ENCODE peak calls at places on chromosomes 2 and 18, in eight cellular contexts. E, W, R, I, K, V, Y and P are unnamed samples.

GRCh38 chr2:8242734-8243133 is 439.1 kb upstream of the ID2 start:
- DNase-seq in E (peak; percentile 18), W (no peak), R (no peak), I (no peak), K (no peak), V (no peak), Y (no peak), P (no peak)

GRCh38 chr2:238521002-238521401 is 94.3 kb downstream of the ASB1 start:
- DNase-seq in E (no peak), W (no peak), R (no peak), I (no peak), K (no peak), V (no peak), Y (no peak), P (no peak)

GRCh38 chr2:10414591-10414990 is 33.5 kb downstream of the ODC1 start:
- DNase-seq in E (no peak), W (peak; percentile 55), R (no peak), I (no peak), K (no peak), V (no peak), Y (no peak), P (no peak)

GRCh38 chr2:227748079-227748478 is 2.4 kb downstream of the SCYGR8 start:
- DNase-seq in E (no peak), W (no peak), R (no peak), I (no peak), K (no peak), V (peak; percentile 10), Y (no peak), P (no peak)

GRCh38 chr2:19714926-19715325 is 186.9 kb downstream of the TTC32 start:
- DNase-seq in E (peak; percentile 36), W (no peak), R (no peak), I (no peak), K (no peak), V (no peak), Y (no peak), P (no peak)

GRCh38 chr2:119550346-119550745 is 6.1 kb downstream of the CFAP221 start:
- DNase-seq in E (no peak), W (no peak), R (no peak), I (no peak), K (no peak), V (no peak), Y (no peak), P (no peak)

GRCh38 chr2:2662037-2662846 is 331.2 kb upstream of the MYT1L start:
- DNase-seq in E (no peak), W (peak; percentile 59), R (no peak), I (no peak), K (no peak), V (no peak), Y (no peak), P (no peak)

GRCh38 chr2:77642339-77642738 is 120.2 kb upstream of the LRRTM4 start:
- DNase-seq in E (no peak), W (no peak), R (no peak), I (no peak), K (no peak), V (no peak), Y (no peak), P (no peak)

GRCh38 chr2:36489296-36489695 is 108.7 kb downstream of the FEZ2 start:
- DNase-seq in E (peak; percentile 79), W (no peak), R (peak; percentile 16), I (no peak), K (no peak), V (no peak), Y (no peak), P (no peak)

GRCh38 chr2:172969171-172969570 is 106.5 kb upstream of the MAP3K20 start:
- DNase-seq in E (no peak), W (no peak), R (no peak), I (no peak), K (no peak), V (no peak), Y (no peak), P (no peak)

GRCh38 chr18:74114206-74114605 is 33.4 kb downstream of the FBXO15 start:
- DNase-seq in E (no peak), W (no peak), R (no peak), I (no peak), K (no peak), V (no peak), Y (no peak), P (no peak)

GRCh38 chr2:68907232-68907922 is 36.2 kb upstream of the BMP10 start:
- DNase-seq in E (no peak), W (no peak), R (no peak), I (no peak), K (no peak), V (no peak), Y (no peak), P (no peak)

GRCh38 chr2:126910637-126911036 is 11.9 kb downstream of the TEX51 start:
- DNase-seq in E (no peak), W (no peak), R (no peak), I (no peak), K (no peak), V (no peak), Y (no peak), P (no peak)

GRCh38 chr2:212901604-212902275 is 249.7 kb downstream of the IKZF2 start:
- DNase-seq in E (no peak), W (no peak), R (no peak), I (no peak), K (no peak), V (no peak), Y (no peak), P (no peak)

GRCh38 chr18:62643181-62643580 is 72.2 kb upstream of the PHLPP1 start:
- DNase-seq in E (no peak), W (no peak), R (no peak), I (no peak), K (no peak), V (no peak), Y (no peak), P (no peak)

GRCh38 chr2:36618381-36618780 is 20.4 kb upstream of the FEZ2 start:
- DNase-seq in E (peak; percentile 70), W (no peak), R (peak; percentile 38), I (no peak), K (no peak), V (peak; percentile 71), Y (no peak), P (no peak)

DNA sequence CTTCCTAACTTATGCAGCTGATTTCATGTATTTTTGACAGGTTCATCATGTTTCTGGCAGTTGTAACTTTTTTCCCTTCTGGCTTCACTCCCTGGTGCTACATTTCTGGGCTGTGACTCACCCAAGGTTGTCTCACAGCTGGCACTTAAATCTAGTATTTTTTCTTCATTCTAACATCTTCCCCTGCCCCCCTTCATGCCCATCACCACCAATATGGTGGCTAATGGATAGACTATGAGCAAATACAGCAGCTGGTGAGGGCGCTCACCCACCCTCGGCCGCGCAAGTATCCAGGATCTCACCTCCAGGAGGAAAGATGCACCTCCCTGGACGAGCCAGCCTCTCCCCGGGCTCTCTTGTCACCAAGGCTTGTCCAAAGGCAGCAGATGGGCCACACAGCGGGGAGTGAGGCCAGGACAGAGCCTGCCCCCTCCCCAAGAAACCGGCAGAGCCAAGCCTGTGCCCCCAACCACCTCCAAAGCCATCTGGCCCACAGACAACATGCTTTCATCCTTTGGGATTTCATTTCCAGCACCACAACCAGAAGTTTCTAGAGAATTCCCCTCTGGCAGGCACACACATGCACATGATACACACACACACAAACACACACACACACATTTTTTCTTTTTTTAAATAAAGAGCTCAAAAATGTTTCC is 39.1 kb downstream of the ATOH8 start:
- DNase-seq in E (peak; percentile 58), W (peak; percentile 36), R (peak; percentile 23), I (no peak), K (no peak), V (peak; percentile 48), Y (no peak), P (no peak)
- H3K4me1 ChIP-seq in E (peaks cover 23% of the 10 kb centered on the region), W (peaks cover 56% of the 10 kb centered on the region), R (peaks cover 4% of the 10 kb centered on the region), I (no peaks in the 10 kb centered on the region), K (peaks cover 29% of the 10 kb centered on the region), V (peaks cover 44% of the 10 kb centered on the region), Y (peaks cover 54% of the 10 kb centered on the region), P (no peaks in the 10 kb centered on the region)

DNA sequence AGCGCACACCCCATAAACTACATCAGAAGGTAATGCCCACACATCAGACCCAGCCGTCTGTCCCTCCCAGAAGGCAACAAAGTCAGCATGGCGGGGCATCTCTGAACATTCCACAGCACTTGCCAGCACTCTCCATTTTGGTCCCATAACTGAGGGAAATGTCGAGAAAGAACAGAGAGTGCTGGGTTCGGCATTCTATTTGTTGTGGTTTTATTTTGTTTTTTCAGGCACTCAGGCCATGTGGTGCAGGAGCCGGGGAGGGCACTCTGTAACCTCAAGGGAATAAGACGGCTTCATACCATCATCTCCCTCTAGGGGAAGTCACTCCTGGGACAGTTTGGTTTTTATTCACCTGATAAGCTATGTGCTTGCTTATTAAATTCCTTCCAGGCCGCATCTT is 156.0 kb downstream of the SEPTIN10 start:
- DNase-seq in E (no peak), W (no peak), R (no peak), I (no peak), K (no peak), V (no peak), Y (no peak), P (no peak)
- H3K27ac ChIP-seq in E (no peak overlapping the region), W (no peak overlapping the region), R (no peak overlapping the region), I (no peak overlapping the region), K (no peak overlapping the region), V (no peak overlapping the region), Y (no peak overlapping the region), P (no peak overlapping the region)

DNA sequence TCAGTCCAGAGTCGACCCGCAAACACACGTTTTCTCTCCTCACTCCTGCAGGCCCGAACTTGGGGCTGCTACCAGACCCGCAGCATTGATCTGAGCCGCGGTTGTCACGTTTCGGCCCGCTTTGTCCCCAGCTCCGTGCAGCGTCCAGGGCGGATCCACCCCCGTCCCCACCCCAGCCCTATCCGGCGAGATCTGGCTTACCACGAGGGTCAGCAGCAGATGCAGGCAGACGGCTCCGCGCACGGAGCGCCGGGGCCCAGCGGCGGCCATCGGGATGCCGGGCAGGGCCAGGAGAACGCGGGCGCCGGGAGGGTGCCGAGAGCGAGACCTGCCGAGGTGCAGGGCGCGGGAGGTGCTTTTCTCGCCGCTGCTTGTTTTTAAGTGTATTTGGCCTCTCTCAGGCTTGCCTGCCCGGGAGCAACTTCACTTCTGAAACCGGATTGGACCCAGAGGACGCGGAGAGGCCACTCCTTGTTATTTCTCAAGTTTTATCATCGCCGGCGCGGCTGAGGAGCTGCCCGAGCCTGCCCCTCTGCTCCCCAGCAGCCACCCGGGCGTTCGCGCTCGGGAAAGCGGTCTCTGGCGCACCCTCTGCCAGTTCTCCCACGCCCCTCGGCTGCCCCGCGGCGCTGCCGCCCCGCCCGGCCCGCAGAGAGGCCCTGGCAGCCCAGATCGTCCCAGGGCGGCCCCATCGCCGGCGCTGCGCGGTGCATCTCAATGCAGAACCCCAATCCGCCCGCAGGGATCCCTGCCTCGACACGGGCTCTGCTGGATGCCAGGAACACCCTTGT is at the start of gene DSC3:
- DNase-seq in E (peak; percentile 19), W (no peak), R (no peak), I (no peak), K (peak; percentile 14), V (peak; percentile 51), Y (peak; percentile 19), P (no peak)
- H3K4me3 ChIP-seq in E (peak within 1 kb of the TSS; percentile 58), W (peak within 1 kb of the TSS; percentile 41), R (no peak within 1 kb of the TSS), I (no peak within 1 kb of the TSS), K (no peak within 1 kb of the TSS), V (peak within 1 kb of the TSS; percentile 45), Y (peak within 1 kb of the TSS; percentile 4), P (no peak within 1 kb of the TSS)

GRCh38 chr2:9250498-9251153 is 44.0 kb downstream of the ASAP2 start:
- DNase-seq in E (no peak), W (no peak), R (peak; percentile 33), I (no peak), K (no peak), V (no peak), Y (no peak), P (no peak)
- H3K4me1 ChIP-seq in E (peaks cover 54% of the 10 kb centered on the region), W (peaks cover 34% of the 10 kb centered on the region), R (peaks cover 64% of the 10 kb centered on the region), I (no peaks in the 10 kb centered on the region), K (peaks cover 19% of the 10 kb centered on the region), V (peaks cover 75% of the 10 kb centered on the region), Y (peaks cover 9% of the 10 kb centered on the region), P (no peaks in the 10 kb centered on the region)